ENCODE peak calls at places on chromosomes 1 and 21, in seven cellular contexts. One of them, this sample, is unnamed.

GRCh38 chr1:205077158-205077933 is 6.9 kb downstream of the TMEM81 start:
- DNase-seq in glutamatergic neuron: no peak
- DNase-seq in transverse colon: no peak
- DNase-seq in activated CD8-positive, alpha-beta T cell treated with anti-CD3 and anti-CD28 coated beads for 36 hours: no peak
- DNase-seq in activated CD8-positive, alpha-beta memory T cell treated with anti-CD3 and anti-CD28 coated beads for 1 hour: no peak
- DNase-seq in activated CD4-positive, alpha-beta T cell treated with anti-CD3 and anti-CD28 coated beads, Interleukin-2, amount 50 U/mL, for 4 hours: no peak
- DNase-seq in GM12878: no peak
- DNase-seq in this sample: peak; percentile 32

GRCh38 chr1:98278055-98278454 is 357.2 kb upstream of the DPYD start:
- DNase-seq in activated CD8-positive, alpha-beta T cell treated with anti-CD3 and anti-CD28 coated beads for 36 hours: no peak
- DNase-seq in activated CD8-positive, alpha-beta memory T cell treated with anti-CD3 and anti-CD28 coated beads for 1 hour: no peak
- DNase-seq in glutamatergic neuron: no peak
- DNase-seq in GM12878: no peak
- DNase-seq in activated CD4-positive, alpha-beta T cell treated with anti-CD3 and anti-CD28 coated beads, Interleukin-2, amount 50 U/mL, for 4 hours: no peak
- DNase-seq in transverse colon: no peak
- DNase-seq in this sample: no peak

GRCh38 chr21:35400233-35400939 is 351.3 kb upstream of the RUNX1 start:
- DNase-seq in glutamatergic neuron: no peak
- DNase-seq in activated CD4-positive, alpha-beta T cell treated with anti-CD3 and anti-CD28 coated beads, Interleukin-2, amount 50 U/mL, for 4 hours: peak; percentile 15
- DNase-seq in GM12878: peak; percentile 19
- DNase-seq in activated CD8-positive, alpha-beta memory T cell treated with anti-CD3 and anti-CD28 coated beads for 1 hour: no peak
- DNase-seq in activated CD8-positive, alpha-beta T cell treated with anti-CD3 and anti-CD28 coated beads for 36 hours: peak; percentile 43
- DNase-seq in transverse colon: peak; percentile 32
- DNase-seq in this sample: no peak

GRCh38 chr1:1212780-1213152 is 1.2 kb downstream of the TNFRSF4 start:
- DNase-seq in activated CD8-positive, alpha-beta memory T cell treated with anti-CD3 and anti-CD28 coated beads for 1 hour: no peak
- DNase-seq in activated CD4-positive, alpha-beta T cell treated with anti-CD3 and anti-CD28 coated beads, Interleukin-2, amount 50 U/mL, for 4 hours: peak; percentile 35
- DNase-seq in glutamatergic neuron: peak; percentile 32
- DNase-seq in activated CD8-positive, alpha-beta T cell treated with anti-CD3 and anti-CD28 coated beads for 36 hours: peak; percentile 74
- DNase-seq in GM12878: no peak
- DNase-seq in transverse colon: peak; percentile 78
- DNase-seq in this sample: no peak

GRCh38 chr1:225520587-225521227 is 92.9 kb upstream of the LBR start:
- DNase-seq in activated CD4-positive, alpha-beta T cell treated with anti-CD3 and anti-CD28 coated beads, Interleukin-2, amount 50 U/mL, for 4 hours: no peak
- DNase-seq in activated CD8-positive, alpha-beta T cell treated with anti-CD3 and anti-CD28 coated beads for 36 hours: no peak
- DNase-seq in transverse colon: no peak
- DNase-seq in activated CD8-positive, alpha-beta memory T cell treated with anti-CD3 and anti-CD28 coated beads for 1 hour: no peak
- DNase-seq in GM12878: no peak
- DNase-seq in glutamatergic neuron: no peak
- DNase-seq in this sample: no peak

GRCh38 chr1:223344491-223344890 is 19.5 kb downstream of the SUSD4 start:
- DNase-seq in transverse colon: no peak
- DNase-seq in glutamatergic neuron: no peak
- DNase-seq in GM12878: no peak
- DNase-seq in activated CD4-positive, alpha-beta T cell treated with anti-CD3 and anti-CD28 coated beads, Interleukin-2, amount 50 U/mL, for 4 hours: no peak
- DNase-seq in activated CD8-positive, alpha-beta memory T cell treated with anti-CD3 and anti-CD28 coated beads for 1 hour: no peak
- DNase-seq in activated CD8-positive, alpha-beta T cell treated with anti-CD3 and anti-CD28 coated beads for 36 hours: no peak
- DNase-seq in this sample: no peak

GRCh38 chr1:151918156-151918555 is 8.8 kb upstream of the THEM4 start:
- DNase-seq in activated CD8-positive, alpha-beta T cell treated with anti-CD3 and anti-CD28 coated beads for 36 hours: no peak
- DNase-seq in glutamatergic neuron: no peak
- DNase-seq in GM12878: no peak
- DNase-seq in transverse colon: no peak
- DNase-seq in activated CD8-positive, alpha-beta memory T cell treated with anti-CD3 and anti-CD28 coated beads for 1 hour: no peak
- DNase-seq in activated CD4-positive, alpha-beta T cell treated with anti-CD3 and anti-CD28 coated beads, Interleukin-2, amount 50 U/mL, for 4 hours: no peak
- DNase-seq in this sample: no peak

GRCh38 chr1:9996624-9997582 is at the start of gene RBP7:
- DNase-seq in transverse colon: peak; percentile 10
- DNase-seq in activated CD8-positive, alpha-beta T cell treated with anti-CD3 and anti-CD28 coated beads for 36 hours: peak; percentile 15
- DNase-seq in activated CD4-positive, alpha-beta T cell treated with anti-CD3 and anti-CD28 coated beads, Interleukin-2, amount 50 U/mL, for 4 hours: no peak
- DNase-seq in GM12878: no peak
- DNase-seq in glutamatergic neuron: peak; percentile 39
- DNase-seq in activated CD8-positive, alpha-beta memory T cell treated with anti-CD3 and anti-CD28 coated beads for 1 hour: no peak
- DNase-seq in this sample: peak; percentile 87

This sample was measured in D341Med.